ENCODE peak calls at places on chromosomes 16 and 17, in nine cellular contexts. Q is AG09319, I is left lung, N is WERI-Rb-1, R is IMR-90, Z is stomach, V is colonic mucosa, X is lower leg skin, E is nephron progenitor cell. L is an unnamed sample.

GRCh38 chr16:20385844-20386832 is 18.4 kb downstream of the PDILT start:
- DNase-seq in Q (peak; percentile 3), I (peak; percentile 61), N (peak; percentile 49), R (peak; percentile 36), Z (peak; percentile 89), V (peak; percentile 65), X (peak; percentile 21), E (peak; percentile 81), L (peak; percentile 57)

GRCh38 chr16:76278086-76278485 is 885 bp downstream of the CNTNAP4 start:
- DNase-seq in Q (no peak), I (no peak), N (no peak), R (no peak), Z (no peak), V (no peak), X (no peak), E (no peak), L (no peak)

GRCh38 chr17:6573982-6574688 is 17.8 kb upstream of the PITPNM3 start:
- DNase-seq in Q (no peak), I (no peak), N (no peak), R (no peak), Z (no peak), V (no peak), X (no peak), E (no peak), L (no peak)

GRCh38 chr17:17570207-17570797 is 21.2 kb downstream of the PEMT start:
- DNase-seq in Q (no peak), I (no peak), N (peak; percentile 76), R (peak; percentile 13), Z (peak; percentile 77), V (peak; percentile 54), X (no peak), E (peak; percentile 48), L (no peak)

GRCh38 chr17:72254808-72255449 is 134.1 kb downstream of the SOX9 start:
- DNase-seq in Q (no peak), I (no peak), N (no peak), R (peak; percentile 37), Z (no peak), V (no peak), X (no peak), E (no peak), L (no peak)

GRCh38 chr16:48011888-48012658 is 143.7 kb downstream of the ABCC12 start:
- DNase-seq in Q (no peak), I (no peak), N (no peak), R (no peak), Z (no peak), V (no peak), X (no peak), E (no peak), L (no peak)

GRCh38 chr17:61299517-61300513 is 99.8 kb upstream of the TBX2 start:
- DNase-seq in Q (no peak), I (no peak), N (no peak), R (no peak), Z (no peak), V (no peak), X (no peak), E (no peak), L (no peak)

GRCh38 chr17:79619196-79619595 is 8.3 kb upstream of the RBFOX3 start:
- DNase-seq in Q (no peak), I (peak; percentile 4), N (peak; percentile 6), R (no peak), Z (no peak), V (no peak), X (no peak), E (no peak), L (no peak)

GRCh38 chr16:59597269-59597668 is 863.2 kb upstream of the GOT2 start:
- DNase-seq in Q (no peak), I (no peak), N (no peak), R (peak; percentile 2), Z (no peak), V (no peak), X (no peak), E (no peak), L (no peak)

GRCh38 chr16:50351116-50351515 is 17.7 kb downstream of the BRD7 start:
- DNase-seq in Q (no peak), I (no peak), N (no peak), R (peak; percentile 41), Z (no peak), V (no peak), X (no peak), E (no peak), L (no peak)

GRCh38 chr17:77952368-77952767 is 6.1 kb upstream of the TNRC6C start:
- DNase-seq in Q (no peak), I (no peak), N (no peak), R (no peak), Z (no peak), V (no peak), X (no peak), E (no peak), L (no peak)

GRCh38 chr17:3827124-3827773 is 18.8 kb downstream of the NCBP3 start:
- DNase-seq in Q (no peak), I (peak; percentile 52), N (peak; percentile 78), R (peak; percentile 66), Z (peak; percentile 65), V (peak; percentile 69), X (peak; percentile 45), E (peak; percentile 63), L (peak; percentile 49)

GRCh38 chr17:21286771-21287702 is 2.5 kb downstream of the MAP2K3 start:
- DNase-seq in Q (no peak), I (peak; percentile 70), N (no peak), R (no peak), Z (peak; percentile 88), V (peak; percentile 74), X (no peak), E (no peak), L (no peak)

GRCh38 chr16:79466111-79466510 is 134.4 kb downstream of the MAF start:
- DNase-seq in Q (no peak), I (no peak), N (no peak), R (no peak), Z (no peak), V (no peak), X (no peak), E (no peak), L (no peak)

GRCh38 chr16:27429981-27430441 is 28.0 kb downstream of the IL21R start:
- DNase-seq in Q (no peak), I (no peak), N (no peak), R (no peak), Z (peak; percentile 21), V (peak; percentile 9), X (peak; percentile 11), E (no peak), L (no peak)

GRCh38 chr17:33732116-33732515 is 439.0 kb upstream of the ASIC2 start:
- DNase-seq in Q (no peak), I (no peak), N (no peak), R (peak; percentile 0), Z (no peak), V (no peak), X (no peak), E (peak; percentile 43), L (peak; percentile 13)

GRCh38 chr16:81598083-81598482 is 153.5 kb downstream of the CMIP start:
- DNase-seq in Q (no peak), I (no peak), N (no peak), R (no peak), Z (no peak), V (no peak), X (no peak), E (no peak), L (no peak)

GRCh38 chr16:66517586-66518263 is 32.2 kb downstream of the TK2 start:
- DNase-seq in Q (no peak), I (no peak), N (no peak), R (no peak), Z (no peak), V (no peak), X (no peak), E (no peak), L (no peak)

DNA sequence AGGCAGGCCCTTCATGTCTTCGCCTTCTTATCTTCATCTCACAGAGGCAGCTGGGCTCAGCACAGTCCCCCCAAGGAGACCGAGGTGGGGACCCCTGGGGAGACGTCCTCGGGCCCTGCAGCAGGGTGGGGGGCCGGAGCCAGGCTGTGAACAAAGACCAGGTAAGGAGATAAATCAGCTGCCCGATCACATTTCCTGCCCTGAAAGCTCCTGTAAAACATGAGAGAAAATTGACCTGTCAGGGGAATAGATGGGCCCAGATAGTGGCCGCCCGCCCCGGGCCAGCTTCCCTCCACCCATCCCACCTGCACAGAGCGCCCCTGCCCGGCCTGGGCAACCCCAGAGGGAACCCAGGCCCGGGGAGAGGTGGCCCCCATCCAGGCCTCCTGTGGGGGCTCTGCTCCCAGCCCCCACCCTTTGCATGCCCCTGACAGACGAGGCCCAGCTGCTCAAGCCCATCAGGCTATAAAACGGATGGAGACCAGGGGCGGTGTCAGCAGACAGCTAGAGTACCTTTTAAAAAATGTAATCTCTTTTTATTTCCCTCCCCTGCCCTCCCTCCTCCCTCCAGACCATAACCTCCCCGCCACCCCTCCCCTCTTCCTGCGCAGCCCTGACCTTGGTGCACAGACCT is 18.8 kb upstream of the SLC38A10 start:
- DNase-seq in Q (no peak), I (no peak), N (no peak), R (no peak), Z (no peak), V (no peak), X (no peak), E (no peak), L (no peak)
- TF ChIP-seq CTCF in Q (no peak), I (no peak), N (no peak), R (no peak), Z (no peak), V (no peak), X (no peak), E (no peak), L (no peak)

DNA sequence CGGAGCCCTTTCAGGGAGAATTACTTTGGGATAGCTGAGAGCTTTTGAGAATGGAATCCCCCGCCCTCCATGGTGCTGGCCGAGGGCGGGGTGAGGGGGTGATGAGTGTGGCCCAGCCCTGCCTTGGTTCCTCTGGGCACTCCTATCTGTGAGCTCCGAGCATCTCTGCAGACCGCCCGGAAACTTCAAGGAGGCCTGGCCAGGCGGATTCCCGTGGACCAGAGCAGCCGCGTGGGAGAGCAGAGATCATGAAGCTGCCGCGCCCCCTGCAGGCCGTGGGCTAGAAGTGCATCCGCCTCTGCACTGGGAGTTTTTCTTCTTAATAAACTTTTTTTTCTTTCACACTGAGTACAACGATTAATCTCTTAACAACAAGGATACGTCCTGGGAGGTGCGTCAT is 392.9 kb upstream of the EEF2KMT start:
- DNase-seq in Q (no peak), I (no peak), N (peak; percentile 78), R (no peak), Z (no peak), V (peak; percentile 55), X (no peak), E (peak; percentile 83), L (peak; percentile 18)
- TF ChIP-seq CTCF in Q (no peak), I (peak; percentile 30), N (peak; percentile 86), R (no peak), Z (peak; percentile 28), V (peak; percentile 79), X (no peak), E (peak; percentile 99), L (peak; percentile 61)

DNA sequence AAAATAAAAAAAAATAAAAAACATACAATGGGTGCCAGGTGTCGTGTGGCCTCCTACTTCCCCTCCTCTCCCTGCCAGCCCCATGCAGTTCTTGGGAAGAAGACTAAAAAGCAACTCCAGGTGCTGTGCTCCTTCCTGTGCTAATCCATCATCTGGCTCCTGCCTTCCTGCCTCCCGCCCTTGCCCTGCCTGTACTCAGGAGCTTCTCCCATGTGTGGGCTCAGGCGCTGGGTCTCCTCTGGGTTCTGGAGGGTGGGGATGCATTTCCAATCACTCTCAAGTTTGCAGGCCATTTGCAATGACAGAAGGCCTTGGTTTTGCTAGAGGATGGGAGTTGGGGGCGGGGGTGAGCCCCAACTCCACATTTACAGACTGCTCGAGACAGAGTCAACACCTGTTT is 122.9 kb downstream of the SDK2 start:
- DNase-seq in Q (no peak), I (no peak), N (no peak), R (no peak), Z (no peak), V (no peak), X (no peak), E (no peak), L (no peak)
- TF ChIP-seq CTCF in Q (no peak), I (no peak), N (no peak), R (no peak), Z (no peak), V (no peak), X (no peak), E (no peak), L (no peak)

GRCh38 chr17:19648475-19649406 is at the start of gene ALDH3A2:
- DNase-seq in Q (peak; percentile 74), I (peak; percentile 99), N (peak; percentile 97), R (peak; percentile 79), Z (peak; percentile 97), V (peak; percentile 99), X (peak; percentile 97), E (peak; percentile 97), L (peak; percentile 99)
- TF ChIP-seq CTCF in Q (peak; percentile 40), I (no peak), N (peak; percentile 54), R (no peak), Z (no peak), V (no peak), X (no peak), E (no peak), L (no peak)

L was measured in GM20000.